ENCODE peak calls at places on chromosomes 11 and 22, in ten cellular contexts. A is heart left ventricle, D is endodermal cell, E is sigmoid colon, T is psoas muscle, B is Caco-2, W is dorsolateral prefrontal cortex, N is IMR-90, L is thoracic aorta, R is heart right ventricle. X is an unnamed sample.

GRCh38 chr11:15342163-15342562 is 227.4 kb downstream of the INSC start:
- DNase-seq in R (no peak), L (no peak), E (no peak), D (peak; percentile 65), N (no peak), B (no peak), W (no peak), A (no peak), T (no peak), X (no peak)

GRCh38 chr11:33065445-33066178 is 26.2 kb downstream of the TCP11L1 start:
- DNase-seq in A (peak; percentile 50), N (peak; percentile 64), W (peak; percentile 43), B (peak; percentile 84), R (peak; percentile 54), L (no peak), D (peak; percentile 92), E (peak; percentile 82), T (peak; percentile 76), X (peak; percentile 45)

GRCh38 chr11:9473408-9473807 is 12.6 kb downstream of the ZNF143 start:
- DNase-seq in D (no peak), B (no peak), R (no peak), W (no peak), N (no peak), L (no peak), T (no peak), E (no peak), A (no peak), X (no peak)

GRCh38 chr22:48574776-48575566 is 1252.7 kb downstream of the BRD1 start:
- DNase-seq in N (no peak), D (peak; percentile 91), T (peak; percentile 51), R (peak; percentile 19), B (no peak), L (no peak), W (peak; percentile 68), E (no peak), A (peak; percentile 23), X (no peak)

GRCh38 chr11:120516461-120517389 is 5.2 kb downstream of the GRIK4 start:
- DNase-seq in N (no peak), A (no peak), W (no peak), R (no peak), L (no peak), B (no peak), E (peak; percentile 60), T (peak; percentile 45), D (peak; percentile 69), X (no peak)

GRCh38 chr11:125245299-125245698 is 80.7 kb downstream of the PKNOX2 start:
- DNase-seq in N (peak; percentile 4), R (no peak), D (no peak), E (no peak), L (no peak), A (no peak), B (no peak), T (no peak), W (no peak), X (no peak)

GRCh38 chr22:37442537-37442936 is 15.3 kb upstream of the ELFN2 start:
- DNase-seq in N (peak; percentile 45), E (no peak), L (no peak), A (no peak), B (no peak), T (no peak), W (no peak), D (no peak), R (no peak), X (no peak)

GRCh38 chr22:50361688-50362087 is 18.6 kb downstream of the PPP6R2 start:
- DNase-seq in A (no peak), L (no peak), D (no peak), B (no peak), N (no peak), T (no peak), E (no peak), W (no peak), R (no peak), X (no peak)

GRCh38 chr11:28176231-28176853 is 68.2 kb downstream of the METTL15 start:
- DNase-seq in A (no peak), N (no peak), T (no peak), E (no peak), B (no peak), L (no peak), W (no peak), R (no peak), D (no peak), X (no peak)

GRCh38 chr22:30398685-30399680 is 2.2 kb downstream of the SEC14L2 start:
- DNase-seq in L (no peak), N (no peak), B (no peak), W (no peak), E (no peak), D (no peak), R (no peak), A (no peak), T (no peak), X (no peak)

GRCh38 chr11:128453444-128454336 is 133.7 kb downstream of the ETS1 start:
- DNase-seq in B (no peak), N (peak; percentile 99), L (peak; percentile 55), E (peak; percentile 91), W (peak; percentile 52), R (peak; percentile 41), D (no peak), A (peak; percentile 61), T (peak; percentile 78), X (peak; percentile 78)

GRCh38 chr11:46338988-46339666 is 8.1 kb upstream of the DGKZ start:
- DNase-seq in R (peak; percentile 73), W (no peak), N (no peak), E (no peak), D (peak; percentile 91), T (no peak), L (no peak), A (peak; percentile 61), B (no peak), X (no peak)

DNA sequence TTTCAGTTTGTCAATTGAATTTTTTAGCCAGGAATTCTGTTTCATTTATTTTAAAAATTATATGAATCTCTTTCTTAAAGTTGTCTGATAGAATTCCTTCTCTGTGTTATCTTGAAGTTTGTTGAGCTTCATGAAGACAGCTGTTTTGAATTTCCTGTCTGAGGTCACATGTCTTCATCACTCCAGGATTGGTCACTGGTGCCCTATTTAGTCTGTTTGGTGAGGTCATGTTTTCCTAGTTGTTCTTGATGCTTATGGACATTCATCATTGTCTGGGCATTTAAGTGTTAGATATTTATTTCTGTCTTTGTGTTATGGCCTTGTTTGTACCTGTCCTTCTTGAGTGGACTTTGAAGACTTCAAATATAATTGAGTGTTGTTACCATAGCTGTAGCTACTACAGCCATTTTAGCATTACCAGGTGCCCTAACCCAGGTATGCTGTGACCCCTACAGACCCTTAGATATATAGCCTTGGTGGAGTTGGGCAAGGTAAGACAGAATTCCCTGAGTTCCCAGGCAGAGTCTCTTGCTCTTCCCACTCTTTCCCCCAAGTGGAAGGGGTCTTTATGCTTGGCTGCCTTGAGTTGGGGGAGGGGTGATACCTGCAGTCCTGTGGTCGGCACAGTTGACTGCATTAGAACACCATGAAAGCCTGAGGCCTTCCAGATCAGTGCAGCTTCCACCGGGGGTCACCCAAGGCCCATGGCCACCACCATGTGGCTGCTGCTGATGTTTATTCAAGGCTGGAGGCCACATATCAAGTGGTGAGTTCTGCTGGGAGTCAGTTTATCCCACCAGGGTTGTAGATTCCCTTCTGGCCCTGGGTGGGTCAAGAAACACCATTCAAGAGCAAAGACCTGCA is 229.6 kb downstream of the DYNC2H1 start:
- DNase-seq in T (no peak), B (peak; percentile 69), W (no peak), L (no peak), E (no peak), R (no peak), N (peak; percentile 66), D (peak; percentile 84), A (no peak), X (no peak)
- TF ChIP-seq CTCF in T (no peak), B (peak; percentile 53), W (no peak), L (no peak), E (no peak), R (no peak), N (peak; percentile 35), D (peak; percentile 76), A (no peak), X (no peak)

DNA sequence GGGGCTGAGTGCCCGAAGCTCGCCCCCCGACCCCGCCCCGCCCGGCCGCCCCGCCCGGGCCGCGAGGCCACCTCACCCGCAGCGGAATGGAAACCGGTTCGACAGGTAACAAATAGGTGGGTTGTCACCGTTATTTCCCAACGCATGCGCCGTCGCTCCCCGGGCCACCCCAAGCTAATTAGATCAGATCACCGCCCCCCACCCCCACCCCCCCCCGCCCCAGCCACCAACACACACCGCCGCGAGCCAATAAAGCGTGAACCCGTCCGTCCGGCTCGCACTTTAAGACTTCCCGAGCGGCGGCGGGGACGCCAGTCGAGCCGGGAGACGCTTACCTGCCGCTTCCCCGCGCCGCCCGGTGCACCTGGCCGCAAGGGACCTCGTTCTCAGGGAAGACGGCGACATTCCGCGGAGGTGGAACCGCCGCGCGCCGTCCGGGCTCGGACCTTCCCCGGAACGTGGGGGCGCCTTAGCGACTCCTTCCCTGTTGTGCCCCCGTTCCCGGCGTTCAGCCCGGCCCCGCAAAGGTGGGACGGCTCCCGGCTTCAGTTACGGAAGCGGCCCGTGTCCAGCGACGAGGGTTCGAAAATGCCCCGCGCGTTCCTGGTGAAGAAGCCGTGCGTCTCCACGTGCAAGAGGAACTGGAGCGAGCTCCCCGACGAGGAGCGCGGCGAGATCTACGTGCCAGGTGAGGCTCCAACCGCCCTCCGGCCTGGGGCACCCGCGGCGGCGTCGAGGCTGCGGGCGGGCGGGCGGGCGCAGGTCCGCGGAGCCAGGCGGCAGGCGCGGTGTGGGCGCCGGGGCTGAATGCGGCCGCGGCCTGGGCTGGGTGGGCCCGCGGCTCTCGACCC is at the start of gene OVOL1:
- DNase-seq in D (peak; percentile 92), E (no peak), N (no peak), T (peak; percentile 45), A (no peak), L (no peak), B (peak; percentile 95), W (no peak), R (no peak), X (peak; percentile 88)
- H3K27me3 ChIP-seq in D (peaks cover 63% of the 10 kb centered on the region), E (peaks cover 30% of the 10 kb centered on the region), N (peaks cover 75% of the 10 kb centered on the region), T (peaks cover 59% of the 10 kb centered on the region), A (peaks cover 48% of the 10 kb centered on the region), L (peaks cover 3% of the 10 kb centered on the region), B (no peaks in the 10 kb centered on the region), W (peaks cover 34% of the 10 kb centered on the region), R (peaks cover 63% of the 10 kb centered on the region), X (no peaks in the 10 kb centered on the region)

GRCh38 chr11:72036687-72037086 is 38.0 kb downstream of the IL18BP start:
- DNase-seq in B (no peak), W (no peak), T (no peak), E (no peak), D (no peak), N (no peak), R (no peak), L (no peak), A (no peak), X (no peak)
- H3K4me3 ChIP-seq in B (no peak overlapping the region), W (no peak overlapping the region), T (peak overlapping the region; percentile 86), E (no peak overlapping the region), D (no peak overlapping the region), N (no peak overlapping the region), R (no peak overlapping the region), L (no peak overlapping the region), A (no peak overlapping the region), X (no peak overlapping the region)

DNA sequence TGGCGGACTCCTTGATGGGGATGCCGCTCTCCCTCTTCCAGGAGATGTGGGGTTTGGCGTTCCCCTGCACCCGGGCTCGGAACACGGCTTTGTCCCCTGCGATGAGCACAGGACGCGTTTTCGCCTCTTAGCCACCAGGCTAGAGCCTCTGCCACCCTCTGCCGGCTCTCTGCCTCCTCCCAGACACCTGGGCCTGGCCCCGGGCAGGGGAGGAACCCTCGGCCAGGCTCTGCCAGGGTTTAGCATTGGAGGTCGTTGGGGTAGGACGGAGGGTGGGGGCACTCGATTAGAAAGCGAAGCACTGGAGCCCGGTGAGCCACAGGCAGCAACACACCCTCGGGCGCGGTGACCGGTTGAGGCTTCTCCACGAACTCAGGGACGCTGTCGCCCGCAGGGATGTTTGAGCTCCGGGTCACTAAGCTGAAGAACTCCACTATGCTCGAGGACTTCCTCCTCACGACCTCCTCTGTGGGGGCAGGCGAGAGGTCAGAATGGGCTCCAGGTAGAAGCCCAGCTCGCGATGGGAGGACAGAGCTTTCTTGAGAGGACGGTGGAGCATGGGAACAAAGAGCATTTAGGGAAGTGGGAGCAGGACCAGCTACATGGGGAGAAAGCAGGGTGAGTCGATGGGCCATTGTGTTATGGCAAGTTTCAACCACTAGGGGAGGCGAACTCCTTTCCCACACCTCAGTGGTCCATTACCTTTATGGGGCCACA is 4.3 kb downstream of the IGSF22 start:
- DNase-seq in A (no peak), D (peak; percentile 92), W (no peak), B (peak; percentile 56), E (no peak), R (peak; percentile 26), T (peak; percentile 57), L (no peak), N (peak; percentile 34), X (peak; percentile 77)
- TF ChIP-seq CTCF in A (peak; percentile 75), D (peak; percentile 84), W (peak; percentile 64), B (peak; percentile 68), E (peak; percentile 68), R (peak; percentile 67), T (peak; percentile 76), L (peak; percentile 90), N (peak; percentile 49), X (peak; percentile 87)

X was measured in Peyer's patch.